ENCODE peak calls at places on chromosomes 5 and 9, in ten cellular contexts. B is IMR-90, K is uterus, N is psoas muscle, I is tibial nerve, V is hepatocyte, Z is osteoblast, F is ovary, O is right atrium auricular region, L is fibroblast of lung. Q is an unnamed sample. For H3K4me1, the result is how much of the 10 kb centered on the place peaks cover.

GRCh38 chr9:759541-759940 is 82.0 kb upstream of the DMRT1 start:
- DNase-seq in Z (no peak), V (no peak), K (no peak), N (no peak), O (peak), F (no peak), L (no peak), B (no peak), I (no peak), Q (no peak)

GRCh38 chr5:111083323-111083722 is 8.8 kb upstream of the WDR36 start:
- DNase-seq in L (no peak), I (no peak), N (no peak), B (no peak), K (no peak), F (no peak), O (no peak), Z (no peak), V (no peak), Q (no peak)

GRCh38 chr5:96440185-96440538 is 7.1 kb upstream of the PCSK1 start:
- DNase-seq in O (no peak), F (no peak), K (no peak), V (no peak), I (no peak), L (no peak), B (no peak), Z (no peak), N (no peak), Q (no peak)

GRCh38 chr9:78813602-78814180 is 516.8 kb downstream of the PSAT1 start:
- DNase-seq in O (no peak), Z (no peak), B (no peak), I (no peak), V (no peak), L (no peak), K (no peak), F (no peak), N (no peak), Q (no peak)

GRCh38 chr9:68876265-68876664 is 137.6 kb downstream of the PRKACG start:
- DNase-seq in I (no peak), Z (no peak), L (no peak), B (no peak), N (no peak), O (no peak), V (no peak), F (no peak), K (no peak), Q (no peak)

GRCh38 chr5:105554613-105555169 is 1992.1 kb upstream of the NUDT12 start:
- DNase-seq in F (no peak), N (no peak), B (no peak), Z (no peak), V (no peak), L (peak), O (no peak), I (no peak), K (no peak), Q (no peak)

GRCh38 chr9:16154570-16155078 is 601.8 kb downstream of the CCDC171 start:
- DNase-seq in O (no peak), I (no peak), B (no peak), F (peak), V (peak), N (peak), Z (no peak), L (peak), K (no peak), Q (peak)

GRCh38 chr5:41213340-41213739 is at the start of gene C6:
- DNase-seq in O (no peak), I (no peak), F (no peak), B (no peak), Z (no peak), L (peak), N (no peak), V (peak), K (no peak), Q (no peak)

GRCh38 chr9:17688834-17689233 is 110.0 kb downstream of the SH3GL2 start:
- DNase-seq in F (no peak), N (no peak), K (no peak), B (no peak), L (no peak), V (no peak), Z (no peak), O (no peak), I (no peak), Q (no peak)

GRCh38 chr5:124719346-124719967 is 27.0 kb downstream of the ZNF608 start:
- DNase-seq in L (no peak), B (no peak), I (no peak), F (no peak), Z (no peak), O (no peak), K (no peak), N (no peak), V (no peak), Q (no peak)

GRCh38 chr5:124718376-124718775 is 28.1 kb downstream of the ZNF608 start:
- DNase-seq in L (no peak), K (no peak), I (no peak), Z (no peak), F (no peak), N (no peak), O (no peak), V (no peak), B (no peak), Q (no peak)

GRCh38 chr5:124714910-124715309 is 31.5 kb downstream of the ZNF608 start:
- DNase-seq in Z (no peak), F (no peak), I (no peak), N (no peak), V (no peak), K (no peak), L (no peak), O (no peak), B (no peak), Q (no peak)

GRCh38 chr5:124713595-124713994 is 32.8 kb downstream of the ZNF608 start:
- DNase-seq in I (no peak), L (no peak), F (no peak), K (no peak), O (no peak), Z (no peak), B (no peak), N (no peak), V (no peak), Q (no peak)

GRCh38 chr5:124716169-124716568 is 30.3 kb downstream of the ZNF608 start:
- DNase-seq in V (no peak), N (no peak), I (no peak), L (no peak), O (no peak), Z (no peak), F (no peak), B (no peak), K (no peak), Q (no peak)
- H3K4me1 ChIP-seq in V (under half), N (under half), I (under half), L (under half), O (half or more), Z (under half), F (under half), B (under half), K (under half), Q (under half)

GRCh38 chr9:19162026-19162366 is 34.7 kb upstream of the PLIN2 start:
- DNase-seq in L (no peak), B (no peak), O (no peak), V (no peak), F (no peak), N (no peak), K (no peak), Z (no peak), I (no peak), Q (no peak)
- H3K4me3 ChIP-seq in L (no peak), B (no peak), O (no peak), V (no peak), F (no peak), N (peak), K (no peak), Z (no peak), I (no peak), Q (no peak)

DNA sequence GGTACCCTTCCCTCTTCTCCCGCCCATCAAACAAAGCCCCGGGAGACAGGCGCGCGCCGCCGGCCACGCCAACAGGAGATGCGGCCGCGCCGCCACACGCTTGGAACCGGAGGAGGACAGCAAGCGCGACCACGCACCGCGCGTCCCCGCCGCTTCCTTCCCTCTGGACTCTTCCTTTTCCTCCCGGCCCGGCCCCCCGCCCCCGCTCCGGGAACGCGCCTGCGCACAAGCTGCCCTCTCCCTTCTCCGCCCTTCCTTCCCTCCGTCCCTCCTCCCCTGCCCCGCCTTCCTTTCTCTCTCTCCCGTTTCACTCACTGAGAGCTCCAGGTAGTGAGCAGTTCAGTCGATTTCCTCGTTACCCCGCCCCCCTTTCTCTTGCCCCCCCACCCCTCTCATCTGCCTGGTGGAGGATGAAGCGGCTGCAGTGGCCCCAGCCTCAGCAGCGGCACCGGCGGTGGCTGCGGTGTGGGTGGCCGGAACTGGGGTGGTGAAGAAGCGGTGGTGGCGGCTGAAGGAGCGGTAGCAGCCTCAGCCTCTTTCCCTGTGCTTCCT is at the start of gene RASA1:
- DNase-seq in L (peak), V (peak), I (peak), B (peak), K (peak), N (peak), O (peak), F (peak), Z (peak), Q (peak)
- TF ChIP-seq CTCF in L (no peak), V (no peak), I (no peak), B (no peak), K (peak), N (no peak), O (no peak), F (no peak), Z (no peak), Q (no peak)

GRCh38 chr9:23775549-23775948 is 50.5 kb downstream of the ELAVL2 start:
- DNase-seq in K (no peak), I (no peak), B (no peak), L (no peak), Z (no peak), O (no peak), V (no peak), F (no peak), N (no peak), Q (no peak)
- H3K4me1 ChIP-seq in K (under half), I (under half), B (under half), L (under half), Z (under half), O (under half), V (under half), F (under half), N (under half), Q (under half)

GRCh38 chr5:8908055-8908683 is 637.7 kb downstream of the SEMA5A start:
- DNase-seq in F (no peak), V (peak), L (no peak), K (no peak), O (no peak), Z (no peak), I (no peak), N (no peak), B (peak), Q (peak)
- H3K4me3 ChIP-seq in F (no peak), V (no peak), L (no peak), K (no peak), O (no peak), Z (no peak), I (no peak), N (no peak), B (no peak), Q (no peak)

GRCh38 chr5:179862296-179862695 is 3.7 kb upstream of the MRNIP start:
- DNase-seq in N (no peak), F (no peak), L (no peak), B (no peak), V (no peak), I (no peak), Z (peak), O (no peak), K (no peak), Q (no peak)

GRCh38 chr5:179858586-179859427 is at the start of gene MRNIP:
- DNase-seq in F (peak), N (peak), L (peak), I (peak), B (peak), K (peak), V (peak), O (peak), Z (peak), Q (peak)

GRCh38 chr5:179858241-179858585 is 404 bp downstream of the MRNIP start:
- DNase-seq in F (no peak), V (peak), B (peak), O (no peak), N (peak), I (peak), K (no peak), L (no peak), Z (peak), Q (no peak)

GRCh38 chr5:179862891-179863290 is 4.3 kb upstream of the MRNIP start:
- DNase-seq in Z (peak), K (no peak), L (no peak), O (no peak), I (no peak), N (no peak), V (no peak), B (no peak), F (no peak), Q (no peak)

GRCh38 chr5:179860301-179860700 is 1.7 kb upstream of the MRNIP start:
- DNase-seq in B (no peak), F (no peak), O (no peak), K (no peak), N (no peak), I (no peak), V (no peak), Z (peak), L (no peak), Q (no peak)
- TF ChIP-seq CTCF in B (no peak), F (no peak), O (no peak), K (no peak), N (no peak), I (no peak), V (no peak), Z (no peak), L (no peak), Q (no peak)